ENCODE peak calls at places on chromosomes 13 and 19, in seven cellular contexts. One of them, this sample, is unnamed.
A peak's percentile ranks its signal among the peaks of the same experiment; 100 is the strongest.

GRCh38 chr13:91878491-91878890 is 480.1 kb downstream of the GPC5 start:
- DNase-seq in breast epithelium: no peak
- DNase-seq in uterus: no peak
- DNase-seq in transverse colon: no peak
- DNase-seq in suprapubic skin: no peak
- DNase-seq in stomach: no peak
- DNase-seq in gastrocnemius medialis: no peak
- DNase-seq in this sample: no peak

GRCh38 chr19:51029718-51030117 is 3.3 kb upstream of the KLK11 start:
- DNase-seq in breast epithelium: no peak
- DNase-seq in uterus: no peak
- DNase-seq in transverse colon: no peak
- DNase-seq in suprapubic skin: peak; percentile 10
- DNase-seq in stomach: no peak
- DNase-seq in gastrocnemius medialis: no peak
- DNase-seq in this sample: no peak

GRCh38 chr13:48222358-48223015 is 10.5 kb upstream of the ITM2B start:
- DNase-seq in breast epithelium: no peak
- DNase-seq in uterus: peak; percentile 62
- DNase-seq in transverse colon: peak; percentile 19
- DNase-seq in suprapubic skin: no peak
- DNase-seq in stomach: no peak
- DNase-seq in gastrocnemius medialis: no peak
- DNase-seq in this sample: peak; percentile 56

GRCh38 chr13:111620586-111620985 is 300.1 kb downstream of the TEX29 start:
- DNase-seq in breast epithelium: no peak
- DNase-seq in uterus: no peak
- DNase-seq in transverse colon: no peak
- DNase-seq in suprapubic skin: no peak
- DNase-seq in stomach: no peak
- DNase-seq in gastrocnemius medialis: no peak
- DNase-seq in this sample: no peak

GRCh38 chr19:590396-590745 is 690 bp downstream of the HCN2 start:
- DNase-seq in breast epithelium: no peak
- DNase-seq in uterus: no peak
- DNase-seq in transverse colon: no peak
- DNase-seq in suprapubic skin: no peak
- DNase-seq in stomach: no peak
- DNase-seq in gastrocnemius medialis: no peak
- DNase-seq in this sample: no peak

GRCh38 chr13:112104873-112105234 is 37.9 kb downstream of the SOX1 start:
- DNase-seq in breast epithelium: no peak
- DNase-seq in uterus: no peak
- DNase-seq in transverse colon: no peak
- DNase-seq in suprapubic skin: no peak
- DNase-seq in stomach: no peak
- DNase-seq in gastrocnemius medialis: no peak
- DNase-seq in this sample: no peak

GRCh38 chr13:46575843-46576242 is 22.9 kb downstream of the LRCH1 start:
- DNase-seq in breast epithelium: no peak
- DNase-seq in uterus: no peak
- DNase-seq in transverse colon: no peak
- DNase-seq in suprapubic skin: no peak
- DNase-seq in stomach: no peak
- DNase-seq in gastrocnemius medialis: no peak
- DNase-seq in this sample: no peak

GRCh38 chr13:52832268-52832667 is 16.2 kb downstream of the PCDH8 start:
- DNase-seq in breast epithelium: no peak
- DNase-seq in uterus: no peak
- DNase-seq in transverse colon: no peak
- DNase-seq in suprapubic skin: no peak
- DNase-seq in stomach: no peak
- DNase-seq in gastrocnemius medialis: no peak
- DNase-seq in this sample: no peak

GRCh38 chr13:30796132-30796832 is 60.9 kb downstream of the ALOX5AP start:
- DNase-seq in breast epithelium: no peak
- DNase-seq in uterus: no peak
- DNase-seq in transverse colon: no peak
- DNase-seq in suprapubic skin: no peak
- DNase-seq in stomach: no peak
- DNase-seq in gastrocnemius medialis: no peak
- DNase-seq in this sample: no peak

GRCh38 chr13:40770609-40770933 is 419 bp downstream of the MRPS31 start:
- DNase-seq in breast epithelium: no peak
- DNase-seq in uterus: no peak
- DNase-seq in transverse colon: no peak
- DNase-seq in suprapubic skin: no peak
- DNase-seq in stomach: no peak
- DNase-seq in gastrocnemius medialis: no peak
- DNase-seq in this sample: no peak

GRCh38 chr13:19586904-19587634 is 25.7 kb upstream of the TPTE2 start:
- DNase-seq in breast epithelium: no peak
- DNase-seq in uterus: no peak
- DNase-seq in transverse colon: peak; percentile 55
- DNase-seq in suprapubic skin: no peak
- DNase-seq in stomach: peak; percentile 31
- DNase-seq in gastrocnemius medialis: no peak
- DNase-seq in this sample: no peak

GRCh38 chr19:50244695-50245094 is 41.3 kb downstream of the MYH14 start:
- DNase-seq in breast epithelium: no peak
- DNase-seq in uterus: no peak
- DNase-seq in transverse colon: no peak
- DNase-seq in suprapubic skin: no peak
- DNase-seq in stomach: no peak
- DNase-seq in gastrocnemius medialis: no peak
- DNase-seq in this sample: no peak

GRCh38 chr13:98310485-98311199 is 133.6 kb upstream of the RNF113B start:
- DNase-seq in breast epithelium: no peak
- DNase-seq in uterus: no peak
- DNase-seq in transverse colon: no peak
- DNase-seq in suprapubic skin: no peak
- DNase-seq in stomach: no peak
- DNase-seq in gastrocnemius medialis: no peak
- DNase-seq in this sample: no peak

GRCh38 chr19:9116547-9116946 is 984 bp upstream of the OR7G1 start:
- DNase-seq in breast epithelium: no peak
- DNase-seq in uterus: no peak
- DNase-seq in transverse colon: no peak
- DNase-seq in suprapubic skin: no peak
- DNase-seq in stomach: no peak
- DNase-seq in gastrocnemius medialis: no peak
- DNase-seq in this sample: no peak

GRCh38 chr13:113731192-113732175 is 27.5 kb upstream of the TMEM255B start:
- DNase-seq in breast epithelium: no peak
- DNase-seq in uterus: no peak
- DNase-seq in transverse colon: no peak
- DNase-seq in suprapubic skin: no peak
- DNase-seq in stomach: no peak
- DNase-seq in gastrocnemius medialis: no peak
- DNase-seq in this sample: no peak

GRCh38 chr13:101917833-101918755 is 465.6 kb downstream of the ITGBL1 start:
- DNase-seq in breast epithelium: no peak
- DNase-seq in uterus: no peak
- DNase-seq in transverse colon: no peak
- DNase-seq in suprapubic skin: no peak
- DNase-seq in stomach: no peak
- DNase-seq in gastrocnemius medialis: no peak
- DNase-seq in this sample: no peak

GRCh38 chr19:22030680-22031079 is 19.9 kb upstream of the ZNF208 start:
- DNase-seq in breast epithelium: no peak
- DNase-seq in uterus: no peak
- DNase-seq in transverse colon: no peak
- DNase-seq in suprapubic skin: no peak
- DNase-seq in stomach: no peak
- DNase-seq in gastrocnemius medialis: no peak
- DNase-seq in this sample: no peak

GRCh38 chr13:61406275-61406674 is 9.4 kb downstream of the PCDH20 start:
- DNase-seq in breast epithelium: no peak
- DNase-seq in uterus: no peak
- DNase-seq in transverse colon: no peak
- DNase-seq in suprapubic skin: no peak
- DNase-seq in stomach: no peak
- DNase-seq in gastrocnemius medialis: no peak
- DNase-seq in this sample: no peak

GRCh38 chr19:17555929-17556813 is 722 bp downstream of the COLGALT1 start:
- DNase-seq in breast epithelium: no peak
- DNase-seq in uterus: peak; percentile 55
- DNase-seq in transverse colon: peak; percentile 81
- DNase-seq in suprapubic skin: peak; percentile 78
- DNase-seq in stomach: peak; percentile 69
- DNase-seq in gastrocnemius medialis: peak; percentile 41
- DNase-seq in this sample: peak; percentile 63

GRCh38 chr13:74325106-74325505 is 190.9 kb upstream of the KLF12 start:
- DNase-seq in breast epithelium: no peak
- DNase-seq in uterus: no peak
- DNase-seq in transverse colon: no peak
- DNase-seq in suprapubic skin: no peak
- DNase-seq in stomach: no peak
- DNase-seq in gastrocnemius medialis: no peak
- DNase-seq in this sample: peak; percentile 27

GRCh38 chr19:12052057-12052570 is 647 bp downstream of the ZNF878 start:
- DNase-seq in breast epithelium: no peak
- DNase-seq in uterus: no peak
- DNase-seq in transverse colon: no peak
- DNase-seq in suprapubic skin: no peak
- DNase-seq in stomach: no peak
- DNase-seq in gastrocnemius medialis: no peak
- DNase-seq in this sample: no peak

GRCh38 chr19:55245236-55245904 is 13.4 kb downstream of the PPP6R1 start:
- DNase-seq in breast epithelium: no peak
- DNase-seq in uterus: no peak
- DNase-seq in transverse colon: no peak
- DNase-seq in suprapubic skin: no peak
- DNase-seq in stomach: no peak
- DNase-seq in gastrocnemius medialis: no peak
- DNase-seq in this sample: no peak

GRCh38 chr19:43432866-43433673 is 18.4 kb downstream of the TEX101 start:
- DNase-seq in breast epithelium: peak; percentile 71
- DNase-seq in uterus: peak; percentile 34
- DNase-seq in transverse colon: peak; percentile 74
- DNase-seq in suprapubic skin: no peak
- DNase-seq in stomach: peak; percentile 69
- DNase-seq in gastrocnemius medialis: no peak
- DNase-seq in this sample: no peak

GRCh38 chr19:37304884-37305255 is 66.0 kb upstream of the ZNF527 start:
- DNase-seq in breast epithelium: no peak
- DNase-seq in uterus: no peak
- DNase-seq in transverse colon: no peak
- DNase-seq in suprapubic skin: no peak
- DNase-seq in stomach: no peak
- DNase-seq in gastrocnemius medialis: no peak
- DNase-seq in this sample: no peak

GRCh38 chr13:20492641-20493040 is 33.0 kb downstream of the CRYL1 start:
- DNase-seq in breast epithelium: no peak
- DNase-seq in uterus: no peak
- DNase-seq in transverse colon: peak; percentile 30
- DNase-seq in suprapubic skin: no peak
- DNase-seq in stomach: no peak
- DNase-seq in gastrocnemius medialis: no peak
- DNase-seq in this sample: no peak

GRCh38 chr19:10113964-10114650 is 2.6 kb downstream of the P2RY11 start:
- DNase-seq in breast epithelium: no peak
- DNase-seq in uterus: no peak
- DNase-seq in transverse colon: no peak
- DNase-seq in suprapubic skin: no peak
- DNase-seq in stomach: no peak
- DNase-seq in gastrocnemius medialis: no peak
- DNase-seq in this sample: no peak

GRCh38 chr13:98731038-98731437 is 21.4 kb downstream of the SLC15A1 start:
- DNase-seq in breast epithelium: no peak
- DNase-seq in uterus: no peak
- DNase-seq in transverse colon: no peak
- DNase-seq in suprapubic skin: no peak
- DNase-seq in stomach: no peak
- DNase-seq in gastrocnemius medialis: no peak
- DNase-seq in this sample: no peak

GRCh38 chr19:42174188-42174587 is 41.9 kb upstream of the POU2F2 start:
- DNase-seq in breast epithelium: no peak
- DNase-seq in uterus: no peak
- DNase-seq in transverse colon: no peak
- DNase-seq in suprapubic skin: no peak
- DNase-seq in stomach: no peak
- DNase-seq in gastrocnemius medialis: no peak
- DNase-seq in this sample: no peak

GRCh38 chr19:15332311-15332996 is at the start of gene BRD4:
- DNase-seq in breast epithelium: peak; percentile 65
- DNase-seq in uterus: peak; percentile 78
- DNase-seq in transverse colon: peak; percentile 79
- DNase-seq in suprapubic skin: peak; percentile 80
- DNase-seq in stomach: peak; percentile 78
- DNase-seq in gastrocnemius medialis: peak; percentile 38
- DNase-seq in this sample: peak; percentile 86
- TF ChIP-seq POLR2A in breast epithelium: no peak
- TF ChIP-seq POLR2A in uterus: peak; percentile 74
- TF ChIP-seq POLR2A in transverse colon: no peak
- TF ChIP-seq POLR2A in suprapubic skin: no peak
- TF ChIP-seq POLR2A in stomach: no peak
- TF ChIP-seq POLR2A in gastrocnemius medialis: peak; percentile 72
- TF ChIP-seq POLR2A in this sample: no peak

DNA sequence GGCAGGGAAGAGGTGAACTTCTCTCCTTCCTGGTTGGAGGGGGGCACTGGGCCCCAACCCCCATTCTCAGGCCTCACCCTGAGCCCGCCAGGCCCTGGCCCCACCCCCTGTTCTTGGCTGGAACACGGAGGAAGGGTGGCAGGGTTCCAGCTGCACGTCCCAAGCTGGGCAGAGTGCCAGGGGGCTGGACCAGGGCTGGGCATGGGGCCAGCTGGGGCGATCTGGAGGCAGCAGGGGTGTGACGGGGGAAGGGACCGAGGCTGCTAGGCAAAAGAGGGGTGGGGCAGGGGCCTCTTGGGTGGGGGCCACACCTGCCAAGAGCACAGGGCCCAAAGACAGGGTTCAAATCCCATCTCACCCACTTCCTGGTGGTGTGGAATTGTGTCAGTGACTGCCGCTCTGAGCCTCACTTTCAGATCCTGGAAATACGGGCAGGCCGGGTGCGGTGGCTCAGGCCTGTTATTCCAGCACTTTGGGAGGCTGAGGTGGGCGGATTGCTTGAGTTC is 2.2 kb downstream of the HIF3A start:
- DNase-seq in breast epithelium: peak; percentile 99
- DNase-seq in uterus: peak; percentile 98
- DNase-seq in transverse colon: peak; percentile 98
- DNase-seq in suprapubic skin: peak; percentile 95
- DNase-seq in stomach: peak; percentile 99
- DNase-seq in gastrocnemius medialis: peak; percentile 77
- DNase-seq in this sample: peak; percentile 98
- TF ChIP-seq POLR2A in breast epithelium: no peak
- TF ChIP-seq POLR2A in uterus: peak; percentile 43
- TF ChIP-seq POLR2A in transverse colon: no peak
- TF ChIP-seq POLR2A in suprapubic skin: no peak
- TF ChIP-seq POLR2A in stomach: no peak
- TF ChIP-seq POLR2A in gastrocnemius medialis: no peak
- TF ChIP-seq POLR2A in this sample: peak; percentile 23

GRCh38 chr19:7294571-7295212 is 478 bp upstream of the INSR start:
- DNase-seq in breast epithelium: peak; percentile 60
- DNase-seq in uterus: peak; percentile 69
- DNase-seq in transverse colon: peak; percentile 83
- DNase-seq in suprapubic skin: peak; percentile 81
- DNase-seq in stomach: peak; percentile 74
- DNase-seq in gastrocnemius medialis: peak; percentile 81
- DNase-seq in this sample: peak; percentile 69
- TF ChIP-seq POLR2A in breast epithelium: no peak
- TF ChIP-seq POLR2A in uterus: no peak
- TF ChIP-seq POLR2A in transverse colon: no peak
- TF ChIP-seq POLR2A in suprapubic skin: no peak
- TF ChIP-seq POLR2A in stomach: no peak
- TF ChIP-seq POLR2A in gastrocnemius medialis: no peak
- TF ChIP-seq POLR2A in this sample: peak; percentile 23

GRCh38 chr19:5672708-5673459 is 7.4 kb downstream of the MICOS13 start:
- DNase-seq in breast epithelium: no peak
- DNase-seq in uterus: no peak
- DNase-seq in transverse colon: no peak
- DNase-seq in suprapubic skin: no peak
- DNase-seq in stomach: no peak
- DNase-seq in gastrocnemius medialis: no peak
- DNase-seq in this sample: no peak
- TF ChIP-seq POLR2A in breast epithelium: no peak
- TF ChIP-seq POLR2A in uterus: no peak
- TF ChIP-seq POLR2A in transverse colon: no peak
- TF ChIP-seq POLR2A in suprapubic skin: no peak
- TF ChIP-seq POLR2A in stomach: no peak
- TF ChIP-seq POLR2A in gastrocnemius medialis: no peak
- TF ChIP-seq POLR2A in this sample: no peak